ENCODE peak calls at places on chromosomes 16 and 17, in ten cellular contexts. W is CD4-positive, CD25-positive, alpha-beta regulatory T cell; R is HEK293T; D is left lung; X is Calu3; V is stimulated activated CD4-positive, alpha-beta T cell treated with anti-CD3 and anti-CD28 coated beads, TNF-alpha, amount 100 ng/mL, for 1 hour; K is activated T-cell treated with anti-CD3 and anti-CD28 coated beads, Interleukin-2, amount 50 U/mL, for 72 hours; A is SJSA1; L is ovary; G is stimulated activated CD8-positive, alpha-beta memory T cell treated with anti-CD3 and anti-CD28 coated beads, Interleukin-4, amount 100 ng/mL, for 24 hours. F is an unnamed sample.
A peak's percentile ranks its signal among the peaks of the same experiment; 100 is the strongest.

GRCh38 chr16:22665048-22665797 is 148.7 kb upstream of the HS3ST2 start:
- DNase-seq in W (no peak), R (no peak), D (no peak), X (no peak), V (no peak), K (no peak), A (peak; percentile 17), L (no peak), G (no peak), F (no peak)

GRCh38 chr16:14501331-14502255 is 128.5 kb downstream of the PARN start:
- DNase-seq in W (no peak), R (peak; percentile 38), D (peak; percentile 87), X (peak; percentile 67), V (no peak), K (no peak), A (peak; percentile 86), L (peak; percentile 89), G (no peak), F (no peak)

GRCh38 chr17:27452828-27453227 is 3.4 kb upstream of the KSR1 start:
- DNase-seq in W (no peak), R (no peak), D (no peak), X (no peak), V (no peak), K (no peak), A (no peak), L (no peak), G (no peak), F (no peak)

GRCh38 chr16:84975066-84975465 is 36.3 kb downstream of the ZDHHC7 start:
- DNase-seq in W (no peak), R (no peak), D (no peak), X (no peak), V (no peak), K (no peak), A (no peak), L (no peak), G (no peak), F (no peak)

GRCh38 chr16:6484931-6485330 is 847.7 kb upstream of the RBFOX1 start:
- DNase-seq in W (no peak), R (no peak), D (no peak), X (no peak), V (no peak), K (no peak), A (no peak), L (no peak), G (no peak), F (no peak)

GRCh38 chr17:32519769-32520701 is 33.2 kb downstream of the CDK5R1 start:
- DNase-seq in W (no peak), R (no peak), D (no peak), X (no peak), V (no peak), K (peak; percentile 74), A (no peak), L (no peak), G (peak; percentile 23), F (no peak)

GRCh38 chr16:648071-648785 is 937 bp upstream of the WDR90 start:
- DNase-seq in W (no peak), R (peak; percentile 59), D (no peak), X (peak; percentile 82), V (no peak), K (peak; percentile 55), A (no peak), L (no peak), G (no peak), F (no peak)

GRCh38 chr16:13999895-14000425 is 71.2 kb upstream of the MRTFB start:
- DNase-seq in W (no peak), R (no peak), D (no peak), X (no peak), V (no peak), K (no peak), A (no peak), L (no peak), G (no peak), F (no peak)

GRCh38 chr17:4998027-4998665 is 396 bp downstream of the KIF1C start:
- DNase-seq in W (no peak), R (peak; percentile 13), D (peak; percentile 49), X (no peak), V (no peak), K (no peak), A (peak; percentile 57), L (peak; percentile 55), G (no peak), F (no peak)

GRCh38 chr17:63699638-63700527 is at the start of gene LIMD2:
- DNase-seq in W (peak; percentile 80), R (peak; percentile 69), D (peak; percentile 72), X (peak; percentile 26), V (peak; percentile 81), K (peak; percentile 85), A (peak; percentile 82), L (peak; percentile 47), G (peak; percentile 76), F (peak; percentile 72)

GRCh38 chr17:181213-182163 is at the start of gene DOC2B:
- DNase-seq in W (no peak), R (no peak), D (peak; percentile 52), X (peak; percentile 28), V (no peak), K (peak; percentile 50), A (no peak), L (peak; percentile 42), G (no peak), F (peak; percentile 77)

GRCh38 chr17:55722016-55722706 is 503 bp downstream of the TMEM100 start:
- DNase-seq in W (no peak), R (no peak), D (no peak), X (no peak), V (no peak), K (no peak), A (no peak), L (no peak), G (no peak), F (no peak)

GRCh38 chr16:12228607-12229499 is 252.3 kb downstream of the SNX29 start:
- DNase-seq in W (no peak), R (peak; percentile 73), D (no peak), X (peak; percentile 79), V (no peak), K (peak; percentile 20), A (peak; percentile 63), L (peak; percentile 35), G (no peak), F (peak; percentile 69)

GRCh38 chr16:70561623-70562022 is 38.0 kb downstream of the SF3B3 start:
- DNase-seq in W (no peak), R (no peak), D (peak; percentile 63), X (no peak), V (no peak), K (no peak), A (no peak), L (no peak), G (no peak), F (no peak)

GRCh38 chr16:75460441-75460840 is 4.0 kb downstream of the TMEM170A start:
- DNase-seq in W (no peak), R (no peak), D (no peak), X (no peak), V (no peak), K (no peak), A (no peak), L (no peak), G (no peak), F (no peak)

GRCh38 chr17:35596072-35596471 is 8.9 kb downstream of the AP2B1 start:
- DNase-seq in W (no peak), R (no peak), D (no peak), X (no peak), V (no peak), K (no peak), A (no peak), L (no peak), G (no peak), F (no peak)

GRCh38 chr16:52227851-52228250 is 319.1 kb downstream of the TOX3 start:
- DNase-seq in W (no peak), R (no peak), D (no peak), X (no peak), V (no peak), K (no peak), A (no peak), L (no peak), G (no peak), F (no peak)

GRCh38 chr17:2892305-2892971 is 96.2 kb downstream of the RAP1GAP2 start:
- DNase-seq in W (no peak), R (no peak), D (no peak), X (peak; percentile 54), V (no peak), K (peak; percentile 34), A (peak; percentile 62), L (no peak), G (no peak), F (no peak)

GRCh38 chr17:58315281-58315711 is 13.3 kb downstream of the TSPOAP1 start:
- DNase-seq in W (no peak), R (no peak), D (no peak), X (no peak), V (no peak), K (peak; percentile 14), A (peak; percentile 40), L (no peak), G (no peak), F (no peak)

GRCh38 chr17:41666336-41666680 is 22.4 kb upstream of the EIF1 start:
- DNase-seq in W (peak; percentile 81), R (peak; percentile 32), D (peak; percentile 66), X (peak; percentile 67), V (no peak), K (peak; percentile 54), A (no peak), L (peak; percentile 52), G (peak; percentile 47), F (no peak)

GRCh38 chr17:679491-679890 is 35.1 kb downstream of the VPS53 start:
- DNase-seq in W (no peak), R (no peak), D (no peak), X (no peak), V (no peak), K (no peak), A (no peak), L (no peak), G (no peak), F (no peak)

GRCh38 chr17:16398270-16399267 is 16.8 kb upstream of the TRPV2 start:
- DNase-seq in W (no peak), R (no peak), D (no peak), X (no peak), V (no peak), K (peak; percentile 46), A (no peak), L (no peak), G (no peak), F (no peak)

GRCh38 chr16:81181013-81181720 is 57.3 kb upstream of the BCO1 start:
- DNase-seq in W (no peak), R (peak; percentile 49), D (peak; percentile 76), X (peak; percentile 92), V (no peak), K (no peak), A (peak; percentile 97), L (peak; percentile 92), G (no peak), F (peak; percentile 52)

GRCh38 chr16:81627024-81627423 is 152.1 kb upstream of the PLCG2 start:
- DNase-seq in W (no peak), R (no peak), D (no peak), X (no peak), V (no peak), K (peak; percentile 37), A (peak; percentile 76), L (no peak), G (no peak), F (no peak)

GRCh38 chr16:21952040-21952792 is 945 bp upstream of the UQCRC2 start:
- DNase-seq in W (peak; percentile 75), R (peak; percentile 74), D (peak; percentile 79), X (peak; percentile 80), V (peak; percentile 45), K (peak; percentile 87), A (peak; percentile 62), L (peak; percentile 45), G (peak; percentile 64), F (peak; percentile 52)

GRCh38 chr16:17296412-17296811 is 174.3 kb downstream of the XYLT1 start:
- DNase-seq in W (no peak), R (no peak), D (no peak), X (no peak), V (no peak), K (no peak), A (no peak), L (no peak), G (no peak), F (no peak)

GRCh38 chr17:17320911-17321220 is 17.7 kb downstream of the NT5M start:
- DNase-seq in W (no peak), R (no peak), D (no peak), X (no peak), V (no peak), K (no peak), A (no peak), L (no peak), G (no peak), F (no peak)

GRCh38 chr17:47280072-47280811 is 26.6 kb downstream of the ITGB3 start:
- DNase-seq in W (no peak), R (peak; percentile 33), D (no peak), X (no peak), V (no peak), K (no peak), A (peak; percentile 98), L (no peak), G (no peak), F (no peak)

F was measured in HuH-7.